ENCODE peak calls at places on chromosomes 2 and 18, in four cellular contexts. One of them, this sample, is unnamed.

GRCh38 chr18:8011906-8012305 is 444.8 kb downstream of the PTPRM start:
- DNase-seq in neural crest cell: no peak
- DNase-seq in sigmoid colon: no peak
- DNase-seq in omental fat pad: no peak
- DNase-seq in this sample: no peak

GRCh38 chr2:47656715-47657600 is 126.0 kb upstream of the MSH6 start:
- DNase-seq in neural crest cell: no peak
- DNase-seq in sigmoid colon: no peak
- DNase-seq in omental fat pad: no peak
- DNase-seq in this sample: no peak

GRCh38 chr2:148201075-148202004 is 180.4 kb downstream of the MBD5 start:
- DNase-seq in neural crest cell: peak; percentile 34
- DNase-seq in sigmoid colon: peak; percentile 87
- DNase-seq in omental fat pad: no peak
- DNase-seq in this sample: no peak

GRCh38 chr18:250685-251084 is 17.2 kb downstream of the THOC1 start:
- DNase-seq in neural crest cell: no peak
- DNase-seq in sigmoid colon: no peak
- DNase-seq in omental fat pad: no peak
- DNase-seq in this sample: no peak

GRCh38 chr2:235328991-235329390 is 164.9 kb upstream of the AGAP1 start:
- DNase-seq in neural crest cell: no peak
- DNase-seq in sigmoid colon: no peak
- DNase-seq in omental fat pad: no peak
- DNase-seq in this sample: no peak

GRCh38 chr2:207133862-207134519 is 31.8 kb downstream of the KLF7 start:
- DNase-seq in neural crest cell: no peak
- DNase-seq in sigmoid colon: peak; percentile 93
- DNase-seq in omental fat pad: peak; percentile 43
- DNase-seq in this sample: peak; percentile 52

GRCh38 chr2:33240178-33240577 is 236.3 kb upstream of the RASGRP3 start:
- DNase-seq in neural crest cell: no peak
- DNase-seq in sigmoid colon: no peak
- DNase-seq in omental fat pad: no peak
- DNase-seq in this sample: no peak

GRCh38 chr2:239436076-239436475 is 35.3 kb upstream of the HDAC4 start:
- DNase-seq in neural crest cell: no peak
- DNase-seq in sigmoid colon: no peak
- DNase-seq in omental fat pad: no peak
- DNase-seq in this sample: no peak

GRCh38 chr2:19369341-19369955 is 11.0 kb upstream of the OSR1 start:
- DNase-seq in neural crest cell: no peak
- DNase-seq in sigmoid colon: no peak
- DNase-seq in omental fat pad: no peak
- DNase-seq in this sample: no peak

GRCh38 chr18:59005266-59005665 is 134.4 kb upstream of the SEC11C start:
- DNase-seq in neural crest cell: no peak
- DNase-seq in sigmoid colon: no peak
- DNase-seq in omental fat pad: no peak
- DNase-seq in this sample: peak; percentile 75

GRCh38 chr2:42974697-42975357 is 182.4 kb upstream of the HAAO start:
- DNase-seq in neural crest cell: peak; percentile 83
- DNase-seq in sigmoid colon: peak; percentile 89
- DNase-seq in omental fat pad: peak; percentile 91
- DNase-seq in this sample: no peak

GRCh38 chr2:127576433-127577207 is 41.1 kb downstream of the MYO7B start:
- DNase-seq in neural crest cell: no peak
- DNase-seq in sigmoid colon: peak; percentile 75
- DNase-seq in omental fat pad: no peak
- DNase-seq in this sample: no peak

GRCh38 chr2:193251909-193252308 is 1057.2 kb upstream of the TMEFF2 start:
- DNase-seq in neural crest cell: no peak
- DNase-seq in sigmoid colon: no peak
- DNase-seq in omental fat pad: no peak
- DNase-seq in this sample: no peak

GRCh38 chr2:80030135-80030534 is 274.4 kb downstream of the LRRTM1 start:
- DNase-seq in neural crest cell: no peak
- DNase-seq in sigmoid colon: no peak
- DNase-seq in omental fat pad: no peak
- DNase-seq in this sample: no peak

GRCh38 chr2:220528180-220528579 is 900.8 kb downstream of the SLC4A3 start:
- DNase-seq in neural crest cell: no peak
- DNase-seq in sigmoid colon: no peak
- DNase-seq in omental fat pad: no peak
- DNase-seq in this sample: peak; percentile 46

GRCh38 chr2:101827246-101827645 is 129.7 kb downstream of the MAP4K4 start:
- DNase-seq in neural crest cell: no peak
- DNase-seq in sigmoid colon: no peak
- DNase-seq in omental fat pad: no peak
- DNase-seq in this sample: peak; percentile 83

GRCh38 chr2:191544511-191545062 is 133.3 kb upstream of the NABP1 start:
- DNase-seq in neural crest cell: no peak
- DNase-seq in sigmoid colon: no peak
- DNase-seq in omental fat pad: no peak
- DNase-seq in this sample: no peak

GRCh38 chr2:167406558-167406957 is 518.3 kb downstream of the XIRP2 start:
- DNase-seq in neural crest cell: no peak
- DNase-seq in sigmoid colon: no peak
- DNase-seq in omental fat pad: no peak
- DNase-seq in this sample: no peak

GRCh38 chr2:102200539-102200938 is 13.7 kb downstream of the IL1RL2 start:
- DNase-seq in neural crest cell: no peak
- DNase-seq in sigmoid colon: no peak
- DNase-seq in omental fat pad: no peak
- DNase-seq in this sample: no peak

GRCh38 chr2:102005989-102006885 is 14.5 kb downstream of the IL1R2 start:
- DNase-seq in neural crest cell: peak; percentile 45
- DNase-seq in sigmoid colon: no peak
- DNase-seq in omental fat pad: no peak
- DNase-seq in this sample: peak; percentile 5

GRCh38 chr18:72868666-72869661 is 1.2 kb upstream of the NETO1 start:
- DNase-seq in neural crest cell: peak; percentile 14
- DNase-seq in sigmoid colon: no peak
- DNase-seq in omental fat pad: no peak
- DNase-seq in this sample: no peak

GRCh38 chr2:33158482-33159003 is 211.8 kb downstream of the LTBP1 start:
- DNase-seq in neural crest cell: no peak
- DNase-seq in sigmoid colon: no peak
- DNase-seq in omental fat pad: no peak
- DNase-seq in this sample: no peak

GRCh38 chr2:182404102-182404501 is 22.7 kb downstream of the PDE1A start:
- DNase-seq in neural crest cell: no peak
- DNase-seq in sigmoid colon: no peak
- DNase-seq in omental fat pad: no peak
- DNase-seq in this sample: no peak

GRCh38 chr2:121232626-121233265 is 52.3 kb downstream of the TFCP2L1 start:
- DNase-seq in neural crest cell: no peak
- DNase-seq in sigmoid colon: no peak
- DNase-seq in omental fat pad: no peak
- DNase-seq in this sample: no peak

GRCh38 chr2:168848220-168848619 is 42.0 kb downstream of the SPC25 start:
- DNase-seq in neural crest cell: no peak
- DNase-seq in sigmoid colon: no peak
- DNase-seq in omental fat pad: no peak
- DNase-seq in this sample: no peak

GRCh38 chr2:60551241-60552095 is 2.0 kb downstream of the BCL11A start:
- DNase-seq in neural crest cell: no peak
- DNase-seq in sigmoid colon: peak; percentile 83
- DNase-seq in omental fat pad: no peak
- DNase-seq in this sample: no peak

GRCh38 chr18:13032173-13032572 is 41.0 kb downstream of the CEP192 start:
- DNase-seq in neural crest cell: no peak
- DNase-seq in sigmoid colon: no peak
- DNase-seq in omental fat pad: no peak
- DNase-seq in this sample: no peak

GRCh38 chr2:97774425-97774824 is 61.0 kb downstream of the ZAP70 start:
- DNase-seq in neural crest cell: no peak
- DNase-seq in sigmoid colon: no peak
- DNase-seq in omental fat pad: no peak
- DNase-seq in this sample: no peak

GRCh38 chr18:25349131-25349925 is 2.6 kb downstream of the ZNF521 start:
- DNase-seq in neural crest cell: peak; percentile 57
- DNase-seq in sigmoid colon: peak; percentile 70
- DNase-seq in omental fat pad: no peak
- DNase-seq in this sample: no peak

GRCh38 chr2:100844514-100844913 is 24.6 kb downstream of the NPAS2 start:
- DNase-seq in neural crest cell: no peak
- DNase-seq in sigmoid colon: no peak
- DNase-seq in omental fat pad: no peak
- DNase-seq in this sample: no peak

GRCh38 chr2:1954061-1954460 is 209.7 kb upstream of the PXDN start:
- DNase-seq in neural crest cell: no peak
- DNase-seq in sigmoid colon: peak; percentile 19
- DNase-seq in omental fat pad: no peak
- DNase-seq in this sample: no peak

GRCh38 chr2:114614599-114614998 is 172.2 kb downstream of the DPP10 start:
- DNase-seq in neural crest cell: no peak
- DNase-seq in sigmoid colon: no peak
- DNase-seq in omental fat pad: no peak
- DNase-seq in this sample: no peak

GRCh38 chr2:3041841-3042600 is 335.6 kb downstream of the EIPR1 start:
- DNase-seq in neural crest cell: no peak
- DNase-seq in sigmoid colon: no peak
- DNase-seq in omental fat pad: no peak
- DNase-seq in this sample: no peak

GRCh38 chr2:48541696-48542389 is 11.9 kb downstream of the STON1 start:
- DNase-seq in neural crest cell: no peak
- DNase-seq in sigmoid colon: no peak
- DNase-seq in omental fat pad: no peak
- DNase-seq in this sample: no peak

GRCh38 chr2:112138143-112139032 is at the start of gene FBLN7:
- DNase-seq in neural crest cell: peak; percentile 51
- DNase-seq in sigmoid colon: no peak
- DNase-seq in omental fat pad: no peak
- DNase-seq in this sample: no peak

GRCh38 chr18:74682141-74682997 is 84.7 kb downstream of the ZNF407 start:
- DNase-seq in neural crest cell: no peak
- DNase-seq in sigmoid colon: no peak
- DNase-seq in omental fat pad: no peak
- DNase-seq in this sample: no peak

DNA sequence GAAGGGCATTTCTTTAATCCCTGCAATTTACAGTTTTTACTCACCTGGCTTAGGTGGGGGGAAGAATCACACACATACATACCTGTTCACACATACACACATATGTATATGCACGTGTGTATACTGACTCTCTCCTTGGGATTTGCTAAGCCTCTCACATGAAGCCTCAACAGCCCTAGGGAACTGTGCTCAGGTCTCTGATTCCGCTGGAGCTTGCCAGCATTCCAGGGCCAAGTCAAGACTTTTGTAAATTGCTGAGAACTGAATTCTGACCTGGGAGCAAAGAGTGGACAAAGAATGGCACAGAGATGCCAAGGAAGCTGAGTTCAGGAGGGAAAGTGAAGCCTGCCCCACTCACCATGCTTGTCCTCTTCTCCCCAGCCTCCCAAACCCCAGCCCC is 177.3 kb downstream of the TMEM247 start:
- DNase-seq in neural crest cell: no peak
- DNase-seq in sigmoid colon: no peak
- DNase-seq in omental fat pad: no peak
- DNase-seq in this sample: no peak
- TF ChIP-seq CTCF in neural crest cell: no peak
- TF ChIP-seq CTCF in sigmoid colon: no peak
- TF ChIP-seq CTCF in omental fat pad: no peak
- TF ChIP-seq CTCF in this sample: no peak

GRCh38 chr2:125512313-125512712 is 1143.6 kb upstream of the GYPC start:
- DNase-seq in neural crest cell: no peak
- DNase-seq in sigmoid colon: no peak
- DNase-seq in omental fat pad: no peak
- DNase-seq in this sample: no peak

GRCh38 chr2:125516496-125517109 is 1139.4 kb upstream of the GYPC start:
- DNase-seq in neural crest cell: no peak
- DNase-seq in sigmoid colon: no peak
- DNase-seq in omental fat pad: no peak
- DNase-seq in this sample: no peak
- TF ChIP-seq CTCF in neural crest cell: peak; percentile 62
- TF ChIP-seq CTCF in sigmoid colon: peak; percentile 5
- TF ChIP-seq CTCF in omental fat pad: no peak
- TF ChIP-seq CTCF in this sample: peak; percentile 49

GRCh38 chr18:46464926-46465655 is 191.9 kb downstream of the LOXHD1 start:
- DNase-seq in neural crest cell: no peak
- DNase-seq in sigmoid colon: no peak
- DNase-seq in omental fat pad: no peak
- DNase-seq in this sample: no peak
- TF ChIP-seq CTCF in neural crest cell: peak; percentile 57
- TF ChIP-seq CTCF in sigmoid colon: no peak
- TF ChIP-seq CTCF in omental fat pad: no peak
- TF ChIP-seq CTCF in this sample: peak; percentile 34

DNA sequence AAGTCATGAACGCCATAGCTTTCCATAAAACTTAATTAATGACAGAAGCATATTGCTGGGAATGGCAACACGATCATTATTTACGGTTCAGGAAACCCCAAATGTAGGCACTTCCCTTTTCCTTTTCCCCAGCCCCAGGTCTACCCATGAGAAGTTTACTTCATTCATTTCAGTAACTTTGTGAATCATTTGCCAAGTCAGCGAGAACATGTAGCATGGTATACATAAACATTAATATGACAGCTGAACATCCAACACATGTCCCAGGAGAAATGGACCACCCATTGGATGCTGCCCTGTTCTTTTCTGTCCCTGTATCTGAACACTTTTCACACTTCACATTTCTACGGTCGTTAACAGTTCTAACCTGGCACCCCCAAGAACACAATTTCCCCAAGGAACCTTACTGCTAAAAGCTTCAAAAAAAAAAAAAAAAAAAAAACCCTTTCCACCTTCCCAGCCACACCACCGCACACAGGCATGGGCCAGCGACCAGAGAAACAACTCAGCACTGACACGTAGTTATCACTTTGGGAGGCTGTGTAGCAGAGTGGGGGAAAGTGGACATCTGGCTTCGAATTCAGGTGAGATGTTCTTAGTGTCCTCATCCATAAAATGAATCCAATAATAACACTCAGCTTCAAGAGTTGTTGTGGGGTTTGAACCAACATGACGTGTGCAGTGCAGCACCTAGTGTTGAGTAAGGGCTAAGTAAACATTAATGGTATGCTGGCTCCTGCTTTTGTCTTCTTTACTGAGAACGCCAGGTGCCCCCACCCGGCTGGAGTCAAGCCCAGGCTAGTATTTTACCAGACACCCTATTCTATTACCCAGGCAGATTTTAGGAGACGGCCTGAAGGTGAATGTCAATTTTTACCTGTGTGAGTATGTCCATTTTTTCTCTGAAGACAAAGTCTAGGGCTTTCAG is 371.5 kb downstream of the LNPK start:
- DNase-seq in neural crest cell: no peak
- DNase-seq in sigmoid colon: no peak
- DNase-seq in omental fat pad: no peak
- DNase-seq in this sample: no peak
- TF ChIP-seq CTCF in neural crest cell: no peak
- TF ChIP-seq CTCF in sigmoid colon: no peak
- TF ChIP-seq CTCF in omental fat pad: no peak
- TF ChIP-seq CTCF in this sample: no peak